ENCODE peak calls at places on chromosomes 2 and 18, in ten cellular contexts. L is NCI-H1105; J is activated CD4-positive, CD25-positive, alpha-beta regulatory T cell treated with anti-CD3 and anti-CD28 coated beads, Interleukin-2, amount 50 U/mL, for 72 hours; X is NCI-H345; G is EL; R is NCI-H510A; Y is amniotic stem cell; N is progenitor cell of endocrine pancreas; T is T-helper 1 cell; M is AG09319. K is an unnamed sample.

GRCh38 chr18:30132959-30133358 is 909.6 kb downstream of the DSC3 start:
- DNase-seq in T (no peak), X (no peak), L (no peak), R (no peak), Y (no peak), G (no peak), J (no peak), N (no peak), M (no peak), K (no peak)

GRCh38 chr2:217837001-217837491 is 165.7 kb downstream of the TNS1 start:
- DNase-seq in M (peak; percentile 52), Y (no peak), T (no peak), L (no peak), G (peak; percentile 14), J (no peak), N (no peak), X (peak; percentile 41), R (peak; percentile 29), K (no peak)

GRCh38 chr2:112087346-112088020 is 32.4 kb downstream of the TMEM87B start:
- DNase-seq in J (no peak), X (no peak), M (no peak), R (no peak), Y (no peak), N (no peak), G (no peak), L (no peak), T (no peak), K (no peak)

GRCh38 chr2:8076453-8077284 is 605.2 kb upstream of the ID2 start:
- DNase-seq in T (peak; percentile 29), J (no peak), M (no peak), N (no peak), Y (no peak), L (no peak), G (no peak), X (no peak), R (no peak), K (no peak)

GRCh38 chr2:112818094-112818902 is 18.3 kb downstream of the IL1B start:
- DNase-seq in X (no peak), T (no peak), N (no peak), L (no peak), M (no peak), Y (no peak), J (no peak), G (no peak), R (no peak), K (no peak)

GRCh38 chr2:138433995-138434991 is 67.3 kb upstream of the SPOPL start:
- DNase-seq in R (no peak), T (no peak), J (no peak), M (no peak), Y (no peak), L (peak; percentile 81), N (no peak), G (no peak), X (peak; percentile 74), K (peak; percentile 21)

GRCh38 chr2:47437287-47437686 is 34.3 kb downstream of the MSH2 start:
- DNase-seq in R (no peak), L (peak; percentile 2), T (no peak), Y (peak; percentile 39), M (peak; percentile 28), N (no peak), G (peak; percentile 16), J (no peak), X (no peak), K (no peak)

GRCh38 chr18:3903341-3903740 is 453.4 kb downstream of the TGIF1 start:
- DNase-seq in J (no peak), T (no peak), X (no peak), N (no peak), G (peak; percentile 90), L (no peak), M (peak; percentile 18), R (no peak), Y (peak; percentile 57), K (no peak)

GRCh38 chr2:24815171-24815570 is 21.9 kb downstream of the CENPO start:
- DNase-seq in N (no peak), J (no peak), T (no peak), Y (no peak), M (no peak), L (no peak), G (no peak), X (no peak), R (no peak), K (no peak)

GRCh38 chr2:146818122-146818521 is 1026.7 kb upstream of the ACVR2A start:
- DNase-seq in J (no peak), X (no peak), L (no peak), G (peak; percentile 13), R (no peak), N (no peak), Y (no peak), T (no peak), M (no peak), K (no peak)

GRCh38 chr2:152925540-152926448 is 207.4 kb downstream of the ARL6IP6 start:
- DNase-seq in Y (no peak), R (no peak), X (peak; percentile 76), T (peak; percentile 29), G (peak; percentile 68), J (peak; percentile 41), L (peak; percentile 26), N (peak; percentile 54), M (no peak), K (peak; percentile 24)

GRCh38 chr2:132441051-132441450 is 24.4 kb downstream of the GPR39 start:
- DNase-seq in R (no peak), T (no peak), M (no peak), J (no peak), N (no peak), L (no peak), X (no peak), Y (no peak), G (no peak), K (no peak)

GRCh38 chr2:142756430-142756829 is 121.0 kb upstream of the KYNU start:
- DNase-seq in G (peak; percentile 33), L (no peak), X (no peak), J (no peak), M (no peak), Y (no peak), R (no peak), T (no peak), N (no peak), K (no peak)